ENCODE peak calls at places on chromosomes 13 and 19, in four cellular contexts. D is GM18507, L is glutamatergic neuron, F is T follicular helper cell. P is an unnamed sample.

GRCh38 chr19:18700501-18701249 is 17.2 kb downstream of the CRTC1 start:
- DNase-seq in D (peak), L (peak), F (peak), P (no peak)

GRCh38 chr13:24161980-24162517 is 1.5 kb downstream of the SPATA13 start:
- DNase-seq in D (no peak), L (no peak), F (no peak), P (no peak)

GRCh38 chr13:23433171-23434153 is at the start of gene SACS:
- DNase-seq in D (no peak), L (peak), F (no peak), P (no peak)

GRCh38 chr13:70668293-70668692 is 560.0 kb upstream of the KLHL1 start:
- DNase-seq in D (no peak), L (no peak), F (no peak), P (no peak)

GRCh38 chr13:50244913-50245574 is 229.8 kb downstream of the KCNRG start:
- DNase-seq in D (no peak), L (no peak), F (no peak), P (peak)

GRCh38 chr19:45235485-45235884 is 9.7 kb downstream of the EXOC3L2 start:
- DNase-seq in D (no peak), L (no peak), F (no peak), P (no peak)

GRCh38 chr13:32134241-32134801 is 102.7 kb downstream of the FRY start:
- DNase-seq in D (no peak), L (no peak), F (no peak), P (no peak)

GRCh38 chr19:17200408-17201079 is 14.6 kb upstream of the USE1 start:
- DNase-seq in D (no peak), L (no peak), F (no peak), P (no peak)

GRCh38 chr19:1774999-1775772 is 21.9 kb downstream of the ONECUT3 start:
- DNase-seq in D (no peak), L (peak), F (no peak), P (no peak)

GRCh38 chr19:43777163-43777700 is 3.5 kb downstream of the KCNN4 start:
- DNase-seq in D (no peak), L (no peak), F (peak), P (no peak)

GRCh38 chr19:46218160-46218559 is 11.4 kb upstream of the IGFL1 start:
- DNase-seq in D (no peak), L (no peak), F (no peak), P (no peak)

GRCh38 chr13:111904166-111904565 is 162.8 kb upstream of the SOX1 start:
- DNase-seq in D (no peak), L (no peak), F (no peak), P (no peak)

GRCh38 chr19:5182811-5183210 is 157.8 kb downstream of the PTPRS start:
- DNase-seq in D (no peak), L (no peak), F (no peak), P (no peak)

GRCh38 chr19:10454267-10454666 is 33.9 kb downstream of the PDE4A start:
- DNase-seq in D (no peak), L (peak), F (no peak), P (no peak)

GRCh38 chr19:21328402-21328801 is 808 bp downstream of the ZNF708 start:
- DNase-seq in D (no peak), L (no peak), F (no peak), P (no peak)

GRCh38 chr13:101382086-101382485 is 34.2 kb downstream of the NALCN start:
- DNase-seq in D (no peak), L (no peak), F (no peak), P (no peak)

GRCh38 chr13:28636677-28637317 is 22.1 kb upstream of the POMP start:
- DNase-seq in D (no peak), L (peak), F (peak), P (no peak)

GRCh38 chr19:31126236-31126635 is 223.0 kb downstream of the TSHZ3 start:
- DNase-seq in D (no peak), L (no peak), F (no peak), P (no peak)

GRCh38 chr13:101845501-101846012 is 393.1 kb downstream of the ITGBL1 start:
- DNase-seq in D (no peak), L (no peak), F (no peak), P (no peak)

GRCh38 chr13:44465318-44465717 is 91.7 kb downstream of the SERP2 start:
- DNase-seq in D (no peak), L (no peak), F (no peak), P (no peak)

GRCh38 chr13:84896128-84896527 is 903.1 kb downstream of the SLITRK6 start:
- DNase-seq in D (no peak), L (peak), F (no peak), P (peak)

GRCh38 chr13:95813139-95813538 is 136.2 kb downstream of the DNAJC3 start:
- DNase-seq in D (no peak), L (no peak), F (no peak), P (no peak)

GRCh38 chr13:95858286-95859075 is 181.5 kb downstream of the DNAJC3 start:
- DNase-seq in D (no peak), L (no peak), F (no peak), P (no peak)

GRCh38 chr19:30669329-30670010 is 297.3 kb downstream of the ZNF536 start:
- DNase-seq in D (no peak), L (peak), F (peak), P (no peak)

GRCh38 chr13:78228211-78228610 is 309.6 kb upstream of the EDNRB start:
- DNase-seq in D (no peak), L (no peak), F (no peak), P (no peak)

GRCh38 chr13:94362411-94362909 is 117.0 kb downstream of the DCT start:
- DNase-seq in D (peak), L (peak), F (peak), P (peak)

GRCh38 chr13:19672990-19673389 is 39.5 kb downstream of the MPHOSPH8 start:
- DNase-seq in D (no peak), L (no peak), F (no peak), P (no peak)

GRCh38 chr13:113937497-113938140 is 36.3 kb downstream of the C13orf46 start:
- DNase-seq in D (no peak), L (no peak), F (no peak), P (no peak)

GRCh38 chr13:83733293-83733692 is 149.0 kb downstream of the SLITRK1 start:
- DNase-seq in D (no peak), L (no peak), F (no peak), P (no peak)

GRCh38 chr13:21557995-21558394 is 46.0 kb downstream of the MICU2 start:
- DNase-seq in D (no peak), L (no peak), F (no peak), P (no peak)

GRCh38 chr19:17076539-17076919 is 952 bp downstream of the MYO9B start:
- DNase-seq in D (no peak), L (peak), F (no peak), P (no peak)

GRCh38 chr19:7528522-7529245 is 6.3 kb downstream of the MCOLN1 start:
- DNase-seq in D (no peak), L (no peak), F (no peak), P (no peak)